ENCODE peak calls at places on chromosomes 12 and 14, in seven cellular contexts. One of them, this sample, is unnamed.

GRCh38 chr14:95677168-95677835 is 8.9 kb upstream of the TCL1B start:
- DNase-seq in AG09309: no peak
- DNase-seq in fibroblast of pulmonary artery: no peak
- DNase-seq in gastrocnemius medialis: no peak
- DNase-seq in fibroblast of mammary gland: no peak
- DNase-seq in pancreas: no peak
- DNase-seq in fibroblast of villous mesenchyme: no peak
- DNase-seq in this sample: no peak

GRCh38 chr12:64273527-64274403 is 51.7 kb upstream of the KICS2 start:
- DNase-seq in AG09309: no peak
- DNase-seq in fibroblast of villous mesenchyme: peak; percentile 20
- DNase-seq in fibroblast of pulmonary artery: peak; percentile 38
- DNase-seq in gastrocnemius medialis: no peak
- DNase-seq in fibroblast of mammary gland: peak; percentile 36
- DNase-seq in pancreas: no peak
- DNase-seq in this sample: peak; percentile 5

GRCh38 chr12:47530050-47530449 is 175.8 kb downstream of the RPAP3 start:
- DNase-seq in AG09309: no peak
- DNase-seq in fibroblast of mammary gland: no peak
- DNase-seq in fibroblast of villous mesenchyme: no peak
- DNase-seq in fibroblast of pulmonary artery: no peak
- DNase-seq in pancreas: no peak
- DNase-seq in gastrocnemius medialis: no peak
- DNase-seq in this sample: no peak

GRCh38 chr14:104285483-104285790 is 147.1 kb downstream of the KIF26A start:
- DNase-seq in fibroblast of villous mesenchyme: no peak
- DNase-seq in pancreas: no peak
- DNase-seq in fibroblast of pulmonary artery: no peak
- DNase-seq in AG09309: no peak
- DNase-seq in fibroblast of mammary gland: no peak
- DNase-seq in gastrocnemius medialis: no peak
- DNase-seq in this sample: no peak

GRCh38 chr12:47121146-47121545 is 41.4 kb upstream of the AMIGO2 start:
- DNase-seq in fibroblast of pulmonary artery: peak; percentile 18
- DNase-seq in pancreas: no peak
- DNase-seq in AG09309: no peak
- DNase-seq in fibroblast of villous mesenchyme: no peak
- DNase-seq in gastrocnemius medialis: no peak
- DNase-seq in fibroblast of mammary gland: no peak
- DNase-seq in this sample: peak; percentile 29

GRCh38 chr12:10562306-10562933 is 51.0 kb downstream of the MAGOHB start:
- DNase-seq in fibroblast of mammary gland: peak; percentile 67
- DNase-seq in fibroblast of pulmonary artery: peak; percentile 72
- DNase-seq in fibroblast of villous mesenchyme: peak; percentile 64
- DNase-seq in pancreas: no peak
- DNase-seq in AG09309: peak; percentile 23
- DNase-seq in gastrocnemius medialis: no peak
- DNase-seq in this sample: peak; percentile 68

GRCh38 chr12:915090-915489 is 34.4 kb downstream of the RAD52 start:
- DNase-seq in pancreas: no peak
- DNase-seq in fibroblast of pulmonary artery: no peak
- DNase-seq in fibroblast of mammary gland: no peak
- DNase-seq in gastrocnemius medialis: no peak
- DNase-seq in AG09309: no peak
- DNase-seq in fibroblast of villous mesenchyme: no peak
- DNase-seq in this sample: no peak

GRCh38 chr12:20505056-20505455 is 136.7 kb downstream of the PDE3A start:
- DNase-seq in AG09309: no peak
- DNase-seq in fibroblast of pulmonary artery: no peak
- DNase-seq in fibroblast of villous mesenchyme: no peak
- DNase-seq in pancreas: no peak
- DNase-seq in gastrocnemius medialis: no peak
- DNase-seq in fibroblast of mammary gland: no peak
- DNase-seq in this sample: no peak

GRCh38 chr12:100826323-100826722 is 31.7 kb downstream of the ANO4 start:
- DNase-seq in fibroblast of villous mesenchyme: peak; percentile 45
- DNase-seq in pancreas: peak; percentile 42
- DNase-seq in gastrocnemius medialis: no peak
- DNase-seq in fibroblast of pulmonary artery: peak; percentile 73
- DNase-seq in fibroblast of mammary gland: peak; percentile 60
- DNase-seq in AG09309: no peak
- DNase-seq in this sample: peak; percentile 52

GRCh38 chr12:49188205-49188915 is 520 bp downstream of the TUBA1A start:
- DNase-seq in pancreas: peak; percentile 35
- DNase-seq in AG09309: peak; percentile 25
- DNase-seq in gastrocnemius medialis: peak; percentile 64
- DNase-seq in fibroblast of pulmonary artery: peak; percentile 75
- DNase-seq in fibroblast of villous mesenchyme: peak; percentile 77
- DNase-seq in fibroblast of mammary gland: peak; percentile 69
- DNase-seq in this sample: peak; percentile 83

GRCh38 chr12:89470741-89471504 is 53.7 kb downstream of the GALNT4 start:
- DNase-seq in fibroblast of pulmonary artery: peak; percentile 77
- DNase-seq in fibroblast of mammary gland: peak; percentile 73
- DNase-seq in fibroblast of villous mesenchyme: peak; percentile 69
- DNase-seq in AG09309: no peak
- DNase-seq in pancreas: no peak
- DNase-seq in gastrocnemius medialis: no peak
- DNase-seq in this sample: peak; percentile 79

GRCh38 chr14:90507428-90507827 is 110.6 kb downstream of the CALM1 start:
- DNase-seq in AG09309: no peak
- DNase-seq in fibroblast of villous mesenchyme: no peak
- DNase-seq in gastrocnemius medialis: no peak
- DNase-seq in fibroblast of pulmonary artery: no peak
- DNase-seq in pancreas: no peak
- DNase-seq in fibroblast of mammary gland: no peak
- DNase-seq in this sample: no peak

GRCh38 chr14:94707494-94707893 is 62.4 kb downstream of the GSC start:
- DNase-seq in fibroblast of mammary gland: no peak
- DNase-seq in AG09309: no peak
- DNase-seq in gastrocnemius medialis: no peak
- DNase-seq in fibroblast of pulmonary artery: no peak
- DNase-seq in pancreas: no peak
- DNase-seq in fibroblast of villous mesenchyme: no peak
- DNase-seq in this sample: no peak

DNA sequence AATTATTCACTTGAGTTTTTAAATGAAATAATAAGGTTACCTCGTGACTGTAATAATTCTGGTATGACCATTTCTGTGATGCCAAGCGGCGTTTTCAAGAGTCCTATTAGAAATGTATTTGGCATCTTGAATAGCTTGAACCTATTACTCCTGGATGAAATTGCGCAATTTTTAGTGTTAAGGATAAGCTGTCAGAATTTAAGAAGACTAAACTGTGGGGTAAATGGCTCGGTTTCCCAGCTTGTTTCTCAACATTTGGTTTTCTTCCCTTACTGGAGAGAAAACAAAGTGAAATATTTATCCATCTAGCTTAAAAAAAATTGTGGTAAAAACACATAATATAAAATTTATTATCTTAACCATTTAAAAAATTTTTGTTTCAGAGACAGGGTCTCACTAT is 26.8 kb downstream of the PCNX1 start:
- DNase-seq in pancreas: no peak
- DNase-seq in fibroblast of mammary gland: peak; percentile 69
- DNase-seq in fibroblast of pulmonary artery: peak; percentile 55
- DNase-seq in fibroblast of villous mesenchyme: peak; percentile 62
- DNase-seq in gastrocnemius medialis: no peak
- DNase-seq in AG09309: peak; percentile 29
- DNase-seq in this sample: peak; percentile 23
- TF ChIP-seq CTCF in pancreas: no peak
- TF ChIP-seq CTCF in fibroblast of mammary gland: no peak
- TF ChIP-seq CTCF in fibroblast of pulmonary artery: no peak
- TF ChIP-seq CTCF in fibroblast of villous mesenchyme: no peak
- TF ChIP-seq CTCF in gastrocnemius medialis: no peak
- TF ChIP-seq CTCF in AG09309: no peak
- TF ChIP-seq CTCF in this sample: no peak

GRCh38 chr12:106551410-106551809 is 31.4 kb upstream of the RFX4 start:
- DNase-seq in fibroblast of mammary gland: no peak
- DNase-seq in fibroblast of pulmonary artery: no peak
- DNase-seq in fibroblast of villous mesenchyme: no peak
- DNase-seq in AG09309: no peak
- DNase-seq in pancreas: no peak
- DNase-seq in gastrocnemius medialis: no peak
- DNase-seq in this sample: no peak
- H3K4me3 ChIP-seq in fibroblast of mammary gland: no peak overlapping the region
- H3K4me3 ChIP-seq in fibroblast of pulmonary artery: no peak overlapping the region
- H3K4me3 ChIP-seq in fibroblast of villous mesenchyme: no peak overlapping the region
- H3K4me3 ChIP-seq in AG09309: no peak overlapping the region
- H3K4me3 ChIP-seq in pancreas: no peak overlapping the region
- H3K4me3 ChIP-seq in gastrocnemius medialis: no peak overlapping the region
- H3K4me3 ChIP-seq in this sample: no peak overlapping the region

GRCh38 chr14:41037388-41037787 is 569.3 kb upstream of the LRFN5 start:
- DNase-seq in fibroblast of pulmonary artery: no peak
- DNase-seq in gastrocnemius medialis: no peak
- DNase-seq in AG09309: no peak
- DNase-seq in pancreas: no peak
- DNase-seq in fibroblast of villous mesenchyme: no peak
- DNase-seq in fibroblast of mammary gland: no peak
- DNase-seq in this sample: no peak

GRCh38 chr14:41034969-41035368 is 571.7 kb upstream of the LRFN5 start:
- DNase-seq in fibroblast of villous mesenchyme: no peak
- DNase-seq in fibroblast of mammary gland: no peak
- DNase-seq in gastrocnemius medialis: no peak
- DNase-seq in pancreas: no peak
- DNase-seq in fibroblast of pulmonary artery: no peak
- DNase-seq in AG09309: no peak
- DNase-seq in this sample: no peak
- TF ChIP-seq CTCF in fibroblast of villous mesenchyme: no peak
- TF ChIP-seq CTCF in fibroblast of mammary gland: no peak
- TF ChIP-seq CTCF in gastrocnemius medialis: no peak
- TF ChIP-seq CTCF in pancreas: no peak
- TF ChIP-seq CTCF in fibroblast of pulmonary artery: no peak
- TF ChIP-seq CTCF in AG09309: no peak
- TF ChIP-seq CTCF in this sample: no peak

DNA sequence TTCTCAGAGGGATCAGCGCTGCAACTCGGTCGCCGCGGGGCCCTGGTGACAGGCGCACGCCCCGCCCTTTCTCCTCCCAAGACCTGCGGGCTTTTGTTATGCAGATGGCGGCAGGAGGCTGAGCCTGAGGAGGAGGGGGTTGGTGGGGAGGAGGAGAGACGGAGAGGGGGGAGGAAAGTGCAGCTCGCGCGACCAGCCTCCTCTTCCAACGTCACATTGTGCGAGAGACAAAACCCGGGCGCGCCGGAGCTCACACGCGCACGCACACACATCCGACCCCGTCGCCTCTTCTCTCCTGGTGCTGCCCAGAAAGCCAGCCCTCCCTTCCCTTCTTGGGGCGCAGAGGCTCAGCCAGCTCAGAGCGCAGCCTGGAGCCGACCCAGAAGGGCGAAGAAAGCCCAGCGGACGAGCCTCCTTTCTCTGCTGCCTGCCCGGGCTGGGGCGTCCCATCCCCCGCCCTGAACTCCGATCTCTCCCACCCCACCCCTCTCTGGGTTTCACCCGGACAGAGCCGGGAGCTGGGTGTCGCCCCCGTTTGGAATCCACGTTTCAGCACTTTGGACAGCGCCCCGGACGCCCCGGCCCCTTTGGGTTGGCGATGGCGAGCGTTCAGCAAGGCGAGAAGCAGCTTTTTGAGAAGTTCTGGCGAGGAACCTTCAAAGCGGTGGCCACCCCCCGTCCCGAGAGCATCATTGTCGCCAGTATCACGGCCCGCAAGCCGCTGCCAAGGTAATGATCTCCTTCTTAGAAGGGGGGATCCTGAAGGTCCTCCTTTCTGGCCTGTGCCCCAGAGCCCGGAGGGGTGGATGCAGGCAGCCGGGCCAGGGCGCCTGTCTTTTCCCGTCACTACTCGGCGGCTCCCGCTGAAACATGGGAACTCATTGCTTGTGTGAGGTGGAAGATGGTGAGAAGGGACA is at the start of gene SRRM4:
- DNase-seq in fibroblast of villous mesenchyme: no peak
- DNase-seq in gastrocnemius medialis: no peak
- DNase-seq in fibroblast of pulmonary artery: no peak
- DNase-seq in pancreas: peak; percentile 8
- DNase-seq in fibroblast of mammary gland: no peak
- DNase-seq in AG09309: no peak
- DNase-seq in this sample: no peak
- H3K4me3 ChIP-seq in fibroblast of villous mesenchyme: no peak within 1 kb of the TSS
- H3K4me3 ChIP-seq in gastrocnemius medialis: no peak within 1 kb of the TSS
- H3K4me3 ChIP-seq in fibroblast of pulmonary artery: no peak within 1 kb of the TSS
- H3K4me3 ChIP-seq in pancreas: no peak within 1 kb of the TSS
- H3K4me3 ChIP-seq in fibroblast of mammary gland: no peak within 1 kb of the TSS
- H3K4me3 ChIP-seq in AG09309: no peak within 1 kb of the TSS
- H3K4me3 ChIP-seq in this sample: no peak within 1 kb of the TSS

DNA sequence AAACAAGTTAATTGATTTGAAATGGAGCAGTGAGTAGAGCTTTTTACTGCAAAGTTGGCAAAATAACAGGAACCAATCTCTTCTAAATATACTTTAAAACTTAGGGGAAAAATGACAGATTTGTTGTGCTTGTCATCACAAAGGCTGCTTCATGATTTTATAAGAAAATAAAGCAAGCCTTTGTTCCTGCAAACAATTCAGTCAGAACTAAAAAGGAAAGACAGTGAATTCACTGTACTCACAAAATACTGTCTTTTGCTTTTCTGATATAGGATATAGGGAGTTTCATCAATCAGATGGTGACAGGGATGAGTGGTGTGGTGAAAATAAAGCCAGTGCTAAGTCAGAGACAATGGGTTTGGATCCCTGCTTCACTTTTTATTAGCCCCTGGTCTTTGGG is 126.0 kb downstream of the HELB start:
- DNase-seq in gastrocnemius medialis: no peak
- DNase-seq in fibroblast of villous mesenchyme: no peak
- DNase-seq in fibroblast of mammary gland: no peak
- DNase-seq in fibroblast of pulmonary artery: no peak
- DNase-seq in pancreas: no peak
- DNase-seq in AG09309: no peak
- DNase-seq in this sample: no peak
- TF ChIP-seq CTCF in gastrocnemius medialis: no peak
- TF ChIP-seq CTCF in fibroblast of villous mesenchyme: no peak
- TF ChIP-seq CTCF in fibroblast of mammary gland: no peak
- TF ChIP-seq CTCF in fibroblast of pulmonary artery: no peak
- TF ChIP-seq CTCF in pancreas: no peak
- TF ChIP-seq CTCF in AG09309: no peak
- TF ChIP-seq CTCF in this sample: no peak

GRCh38 chr12:82414926-82415325 is 56.6 kb downstream of the METTL25 start:
- DNase-seq in pancreas: no peak
- DNase-seq in fibroblast of mammary gland: no peak
- DNase-seq in gastrocnemius medialis: no peak
- DNase-seq in AG09309: no peak
- DNase-seq in fibroblast of villous mesenchyme: no peak
- DNase-seq in fibroblast of pulmonary artery: peak; percentile 5
- DNase-seq in this sample: peak; percentile 43
- H3K4me3 ChIP-seq in pancreas: no peak overlapping the region
- H3K4me3 ChIP-seq in fibroblast of mammary gland: no peak overlapping the region
- H3K4me3 ChIP-seq in gastrocnemius medialis: no peak overlapping the region
- H3K4me3 ChIP-seq in AG09309: no peak overlapping the region
- H3K4me3 ChIP-seq in fibroblast of villous mesenchyme: no peak overlapping the region
- H3K4me3 ChIP-seq in fibroblast of pulmonary artery: no peak overlapping the region
- H3K4me3 ChIP-seq in this sample: no peak overlapping the region

GRCh38 chr14:85959063-85959462 is 429.1 kb downstream of the FLRT2 start:
- DNase-seq in gastrocnemius medialis: no peak
- DNase-seq in fibroblast of pulmonary artery: no peak
- DNase-seq in AG09309: no peak
- DNase-seq in fibroblast of mammary gland: no peak
- DNase-seq in pancreas: no peak
- DNase-seq in fibroblast of villous mesenchyme: no peak
- DNase-seq in this sample: no peak

GRCh38 chr14:85963486-85963885 is 433.5 kb downstream of the FLRT2 start:
- DNase-seq in AG09309: no peak
- DNase-seq in gastrocnemius medialis: no peak
- DNase-seq in fibroblast of pulmonary artery: no peak
- DNase-seq in pancreas: no peak
- DNase-seq in fibroblast of villous mesenchyme: no peak
- DNase-seq in fibroblast of mammary gland: no peak
- DNase-seq in this sample: no peak

GRCh38 chr14:85960781-85961180 is 430.8 kb downstream of the FLRT2 start:
- DNase-seq in AG09309: no peak
- DNase-seq in fibroblast of pulmonary artery: no peak
- DNase-seq in fibroblast of villous mesenchyme: no peak
- DNase-seq in gastrocnemius medialis: no peak
- DNase-seq in pancreas: no peak
- DNase-seq in fibroblast of mammary gland: no peak
- DNase-seq in this sample: no peak

GRCh38 chr14:85958069-85958468 is 428.1 kb downstream of the FLRT2 start:
- DNase-seq in gastrocnemius medialis: no peak
- DNase-seq in fibroblast of villous mesenchyme: no peak
- DNase-seq in fibroblast of mammary gland: no peak
- DNase-seq in fibroblast of pulmonary artery: no peak
- DNase-seq in AG09309: no peak
- DNase-seq in pancreas: no peak
- DNase-seq in this sample: no peak
- TF ChIP-seq CTCF in gastrocnemius medialis: no peak
- TF ChIP-seq CTCF in fibroblast of villous mesenchyme: no peak
- TF ChIP-seq CTCF in fibroblast of mammary gland: no peak
- TF ChIP-seq CTCF in fibroblast of pulmonary artery: no peak
- TF ChIP-seq CTCF in AG09309: no peak
- TF ChIP-seq CTCF in pancreas: no peak
- TF ChIP-seq CTCF in this sample: no peak